ENCODE peak calls at places on chromosomes 4 and X, in ten cellular contexts. P is pancreas, Z is colonic mucosa, R is breast epithelium, I is mucosa of descending colon, X is MM.1S, U is IMR-90, Q is heart left ventricle, D is psoas muscle, B is sigmoid colon. T is an unnamed sample.
A peak's percentile ranks its signal among the peaks of the same experiment; 100 is the strongest.

GRCh38 chr4:111404673-111405072 is 740.6 kb upstream of the FAM241A start:
- DNase-seq in P (no peak), Z (no peak), R (no peak), I (no peak), X (no peak), U (no peak), Q (no peak), D (no peak), B (no peak), T (no peak)

GRCh38 chr4:159298502-159298901 is 195.6 kb downstream of the RAPGEF2 start:
- DNase-seq in P (no peak), Z (no peak), R (no peak), I (no peak), X (no peak), U (peak; percentile 59), Q (no peak), D (no peak), B (no peak), T (no peak)

GRCh38 chrX:120791013-120791643 is 84.5 kb downstream of the CT47B1 start:
- DNase-seq in P (peak; percentile 76), Z (peak; percentile 18), R (peak; percentile 50), I (peak; percentile 23), X (no peak), U (peak; percentile 43), Q (peak; percentile 72), D (peak; percentile 54), B (peak; percentile 72), T (no peak)

GRCh38 chrX:21821875-21822274 is 17.5 kb upstream of the MBTPS2 start:
- DNase-seq in P (no peak), Z (no peak), R (no peak), I (no peak), X (no peak), U (no peak), Q (no peak), D (no peak), B (no peak), T (no peak)

GRCh38 chrX:27336466-27337091 is 126.6 kb downstream of the PPP4R3C start:
- DNase-seq in P (peak; percentile 48), Z (peak; percentile 33), R (no peak), I (peak; percentile 21), X (peak; percentile 50), U (peak; percentile 2), Q (no peak), D (no peak), B (no peak), T (no peak)

GRCh38 chrX:16445166-16445752 is 204.7 kb upstream of the S100G start:
- DNase-seq in P (peak; percentile 34), Z (peak; percentile 26), R (no peak), I (no peak), X (peak; percentile 38), U (peak; percentile 47), Q (no peak), D (no peak), B (no peak), T (no peak)

GRCh38 chrX:45622538-45622937 is 421.9 kb upstream of the DIPK2B start:
- DNase-seq in P (no peak), Z (no peak), R (no peak), I (no peak), X (no peak), U (peak; percentile 65), Q (no peak), D (no peak), B (no peak), T (no peak)

GRCh38 chrX:40109288-40110008 is 11.7 kb upstream of the BCOR start:
- DNase-seq in P (peak; percentile 75), Z (peak; percentile 68), R (no peak), I (peak; percentile 77), X (peak; percentile 71), U (peak; percentile 55), Q (peak; percentile 62), D (peak; percentile 70), B (peak; percentile 88), T (peak; percentile 82)

GRCh38 chrX:13092455-13092941 is 48.1 kb upstream of the FAM9C start:
- DNase-seq in P (no peak), Z (peak; percentile 65), R (no peak), I (peak; percentile 63), X (no peak), U (no peak), Q (peak; percentile 32), D (peak; percentile 53), B (peak; percentile 69), T (peak; percentile 74)

GRCh38 chr4:87543835-87544461 is 14.8 kb upstream of the SPARCL1 start:
- DNase-seq in P (no peak), Z (no peak), R (no peak), I (no peak), X (peak; percentile 28), U (peak; percentile 52), Q (no peak), D (no peak), B (no peak), T (no peak)

GRCh38 chr4:1038948-1039492 is 27.6 kb downstream of the FGFRL1 start:
- DNase-seq in P (no peak), Z (no peak), R (no peak), I (no peak), X (no peak), U (no peak), Q (no peak), D (no peak), B (no peak), T (no peak)

GRCh38 chr4:126820631-126821030 is 812.1 kb upstream of the INTU start:
- DNase-seq in P (no peak), Z (no peak), R (no peak), I (no peak), X (no peak), U (no peak), Q (no peak), D (no peak), B (no peak), T (no peak)

GRCh38 chr4:141131738-141132688 is 1.3 kb downstream of the RNF150 start:
- DNase-seq in P (peak; percentile 12), Z (peak; percentile 19), R (peak; percentile 51), I (peak; percentile 24), X (no peak), U (peak; percentile 20), Q (peak; percentile 43), D (peak; percentile 74), B (peak; percentile 73), T (peak; percentile 66)

GRCh38 chrX:136847874-136848273 is 32.7 kb downstream of the RBMX start:
- DNase-seq in P (no peak), Z (no peak), R (no peak), I (no peak), X (no peak), U (peak; percentile 73), Q (no peak), D (no peak), B (no peak), T (no peak)

GRCh38 chr4:145781306-145781705 is 101.4 kb downstream of the C4orf51 start:
- DNase-seq in P (no peak), Z (no peak), R (no peak), I (no peak), X (no peak), U (peak; percentile 37), Q (no peak), D (no peak), B (no peak), T (no peak)

DNA sequence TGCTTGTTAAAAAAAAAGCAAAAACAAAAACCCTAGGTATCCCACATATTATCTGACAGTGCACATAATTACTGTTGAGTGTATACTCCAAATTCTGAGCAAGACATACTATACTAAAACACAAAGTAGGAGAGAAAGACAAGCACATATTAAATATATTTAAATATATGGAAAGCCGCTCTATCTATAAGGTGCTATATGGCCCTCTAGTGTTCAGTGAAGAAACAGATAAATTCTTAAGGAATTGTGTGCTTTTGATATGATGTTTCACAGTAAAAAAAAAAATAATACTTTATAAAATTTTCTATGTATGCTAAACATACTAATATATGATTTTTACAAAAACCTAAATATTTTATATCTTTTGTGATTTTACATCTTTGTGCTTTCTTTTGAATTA is 137.8 kb downstream of the FBXW7 start:
- DNase-seq in P (no peak), Z (no peak), R (no peak), I (no peak), X (no peak), U (peak; percentile 29), Q (no peak), D (no peak), B (no peak), T (no peak)
- TF ChIP-seq CTCF in P (no peak), Z (peak; percentile 29), R (no peak), I (peak; percentile 26), X (peak; percentile 14), U (peak; percentile 45), Q (peak; percentile 23), D (peak; percentile 42), B (peak; percentile 10), T (peak; percentile 28)

DNA sequence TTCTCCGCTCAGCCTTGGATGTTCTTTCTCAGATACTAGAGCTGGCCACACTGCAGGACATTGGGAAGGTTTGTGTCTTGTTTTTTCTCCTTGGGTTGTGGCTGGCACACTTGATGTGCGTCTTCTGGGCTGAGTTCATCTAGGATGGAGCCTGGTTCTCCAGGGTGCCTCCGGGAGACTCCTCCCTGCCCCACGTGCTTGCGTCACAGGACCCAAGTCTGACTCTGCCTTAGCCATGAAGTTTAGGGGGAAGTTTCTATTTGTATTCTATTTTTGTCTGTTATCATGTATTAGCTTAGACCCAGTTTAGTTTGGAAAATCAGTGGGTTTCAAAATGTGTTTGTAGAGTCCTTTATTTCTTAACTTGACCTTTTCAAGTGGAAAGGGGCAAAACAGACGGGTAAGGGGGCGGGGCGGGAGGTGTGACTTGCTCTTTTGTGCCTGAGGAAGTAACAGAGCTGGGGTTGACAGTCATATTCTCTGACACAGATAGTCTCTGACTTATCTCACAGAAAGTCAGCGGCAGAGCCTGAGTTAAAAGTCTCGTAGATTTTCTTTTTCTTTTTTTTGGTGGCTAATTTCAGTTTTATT is 85.9 kb downstream of the HTT start:
- DNase-seq in P (no peak), Z (no peak), R (no peak), I (no peak), X (no peak), U (no peak), Q (no peak), D (no peak), B (no peak), T (no peak)
- H3K36me3 ChIP-seq in P (peaks cover 12% of the 10 kb centered on the region), Z (peaks cover 12% of the 10 kb centered on the region), R (no peaks in the 10 kb centered on the region), I (peaks cover 21% of the 10 kb centered on the region), X (no peaks in the 10 kb centered on the region), U (peaks cover 19% of the 10 kb centered on the region), Q (no peaks in the 10 kb centered on the region), D (peaks cover 70% of the 10 kb centered on the region), B (peaks cover 28% of the 10 kb centered on the region), T (peaks cover 70% of the 10 kb centered on the region)

GRCh38 chr4:72522440-72522839 is 46.6 kb downstream of the ADAMTS3 start:
- DNase-seq in P (no peak), Z (no peak), R (no peak), I (no peak), X (no peak), U (no peak), Q (no peak), D (no peak), B (no peak), T (no peak)
- H3K4me1 ChIP-seq in P (no peaks in the 10 kb centered on the region), Z (no peaks in the 10 kb centered on the region), R (no peaks in the 10 kb centered on the region), I (no peaks in the 10 kb centered on the region), X (no peaks in the 10 kb centered on the region), U (no peaks in the 10 kb centered on the region), Q (no peaks in the 10 kb centered on the region), D (no peaks in the 10 kb centered on the region), B (peaks cover 6% of the 10 kb centered on the region), T (no peaks in the 10 kb centered on the region)

GRCh38 chrX:115229337-115229991 is 4.4 kb downstream of the LRCH2 start:
- DNase-seq in P (no peak), Z (no peak), R (no peak), I (no peak), X (no peak), U (no peak), Q (no peak), D (no peak), B (no peak), T (no peak)

DNA sequence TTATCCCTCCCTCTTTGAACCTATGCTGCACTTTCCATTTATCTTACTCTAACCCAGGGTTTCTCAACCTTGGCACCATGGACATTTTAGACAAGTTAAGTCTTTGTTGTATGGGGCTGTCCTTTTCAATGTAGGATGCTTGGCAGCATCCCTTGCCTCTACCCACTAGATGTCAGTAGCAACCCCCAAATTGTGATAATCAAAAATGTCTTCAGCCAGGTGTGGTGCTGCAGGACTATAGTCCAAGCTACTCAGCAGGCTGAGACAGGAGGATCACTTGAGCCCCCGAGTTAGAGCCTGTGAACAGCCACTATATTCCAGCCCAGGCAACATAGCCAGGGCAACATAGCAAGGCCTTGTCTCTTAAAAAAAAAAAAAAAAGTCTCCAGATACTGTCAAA is 7.0 kb downstream of the LRCH2 start:
- DNase-seq in P (no peak), Z (no peak), R (no peak), I (no peak), X (peak; percentile 62), U (peak; percentile 28), Q (no peak), D (no peak), B (no peak), T (no peak)
- TF ChIP-seq CTCF in P (no peak), Z (no peak), R (no peak), I (no peak), X (peak; percentile 57), U (peak; percentile 53), Q (no peak), D (peak; percentile 20), B (peak; percentile 32), T (peak; percentile 27)

T was measured in upper lobe of right lung.